ENCODE peak calls at places on chromosomes 13 and 19, in six cellular contexts. One of them, this sample, is unnamed. For H3K27me3, the result is how much of the 10 kb centered on the place peaks cover.

GRCh38 chr13:18739310-18739709 is 442.3 kb downstream of the TUBA3C start:
- DNase-seq in CD8-positive, alpha-beta T cell: no peak
- DNase-seq in colonic mucosa: no peak
- DNase-seq in mesendoderm: no peak
- DNase-seq in upper lobe of right lung: no peak
- DNase-seq in right lobe of liver: no peak
- DNase-seq in this sample: no peak

GRCh38 chr19:34841780-34842179 is 68.8 kb upstream of the ZNF599 start:
- DNase-seq in CD8-positive, alpha-beta T cell: no peak
- DNase-seq in colonic mucosa: no peak
- DNase-seq in mesendoderm: peak
- DNase-seq in upper lobe of right lung: no peak
- DNase-seq in right lobe of liver: no peak
- DNase-seq in this sample: peak

GRCh38 chr19:33259532-33259931 is 33.9 kb upstream of the SLC7A10 start:
- DNase-seq in CD8-positive, alpha-beta T cell: no peak
- DNase-seq in colonic mucosa: no peak
- DNase-seq in mesendoderm: no peak
- DNase-seq in upper lobe of right lung: no peak
- DNase-seq in right lobe of liver: no peak
- DNase-seq in this sample: no peak

GRCh38 chr13:27182844-27183497 is 11.4 kb upstream of the USP12 start:
- DNase-seq in CD8-positive, alpha-beta T cell: no peak
- DNase-seq in colonic mucosa: peak
- DNase-seq in mesendoderm: peak
- DNase-seq in upper lobe of right lung: no peak
- DNase-seq in right lobe of liver: peak
- DNase-seq in this sample: no peak

GRCh38 chr19:51352783-51353360 is 10.9 kb upstream of the VSIG10L start:
- DNase-seq in CD8-positive, alpha-beta T cell: no peak
- DNase-seq in colonic mucosa: no peak
- DNase-seq in mesendoderm: no peak
- DNase-seq in upper lobe of right lung: no peak
- DNase-seq in right lobe of liver: no peak
- DNase-seq in this sample: no peak

GRCh38 chr13:81487151-81487550 is 1146.2 kb upstream of the SPRY2 start:
- DNase-seq in CD8-positive, alpha-beta T cell: no peak
- DNase-seq in colonic mucosa: peak
- DNase-seq in mesendoderm: peak
- DNase-seq in upper lobe of right lung: no peak
- DNase-seq in right lobe of liver: no peak
- DNase-seq in this sample: peak

GRCh38 chr13:48118025-48118424 is 23.1 kb upstream of the MED4 start:
- DNase-seq in CD8-positive, alpha-beta T cell: no peak
- DNase-seq in colonic mucosa: no peak
- DNase-seq in mesendoderm: no peak
- DNase-seq in upper lobe of right lung: no peak
- DNase-seq in right lobe of liver: no peak
- DNase-seq in this sample: no peak

GRCh38 chr19:11204943-11205349 is 7.6 kb upstream of the KANK2 start:
- DNase-seq in CD8-positive, alpha-beta T cell: no peak
- DNase-seq in colonic mucosa: no peak
- DNase-seq in mesendoderm: no peak
- DNase-seq in upper lobe of right lung: no peak
- DNase-seq in right lobe of liver: peak
- DNase-seq in this sample: peak

GRCh38 chr19:18304496-18305312 is 18.2 kb downstream of the LSM4 start:
- DNase-seq in CD8-positive, alpha-beta T cell: peak
- DNase-seq in colonic mucosa: peak
- DNase-seq in mesendoderm: peak
- DNase-seq in upper lobe of right lung: peak
- DNase-seq in right lobe of liver: peak
- DNase-seq in this sample: peak

GRCh38 chr19:8445488-8446001 is 770 bp downstream of the HNRNPM start:
- DNase-seq in CD8-positive, alpha-beta T cell: peak
- DNase-seq in colonic mucosa: peak
- DNase-seq in mesendoderm: peak
- DNase-seq in upper lobe of right lung: peak
- DNase-seq in right lobe of liver: peak
- DNase-seq in this sample: peak

GRCh38 chr19:48194041-48194871 is 23.8 kb downstream of the ZSWIM9 start:
- DNase-seq in CD8-positive, alpha-beta T cell: peak
- DNase-seq in colonic mucosa: no peak
- DNase-seq in mesendoderm: peak
- DNase-seq in upper lobe of right lung: no peak
- DNase-seq in right lobe of liver: peak
- DNase-seq in this sample: peak

GRCh38 chr19:13068064-13068807 is 34.4 kb downstream of the LYL1 start:
- DNase-seq in CD8-positive, alpha-beta T cell: no peak
- DNase-seq in colonic mucosa: no peak
- DNase-seq in mesendoderm: no peak
- DNase-seq in upper lobe of right lung: no peak
- DNase-seq in right lobe of liver: no peak
- DNase-seq in this sample: peak

GRCh38 chr19:49413348-49413747 is 9.9 kb downstream of the PTH2 start:
- DNase-seq in CD8-positive, alpha-beta T cell: no peak
- DNase-seq in colonic mucosa: no peak
- DNase-seq in mesendoderm: peak
- DNase-seq in upper lobe of right lung: no peak
- DNase-seq in right lobe of liver: no peak
- DNase-seq in this sample: no peak

GRCh38 chr13:26259634-26260033 is 5.7 kb downstream of the CDK8 start:
- DNase-seq in CD8-positive, alpha-beta T cell: no peak
- DNase-seq in colonic mucosa: no peak
- DNase-seq in mesendoderm: no peak
- DNase-seq in upper lobe of right lung: no peak
- DNase-seq in right lobe of liver: no peak
- DNase-seq in this sample: no peak

GRCh38 chr13:33208290-33208990 is 77.1 kb downstream of the STARD13 start:
- DNase-seq in CD8-positive, alpha-beta T cell: no peak
- DNase-seq in colonic mucosa: peak
- DNase-seq in mesendoderm: no peak
- DNase-seq in upper lobe of right lung: no peak
- DNase-seq in right lobe of liver: no peak
- DNase-seq in this sample: no peak

GRCh38 chr13:67827992-67828391 is 597.9 kb upstream of the PCDH9 start:
- DNase-seq in CD8-positive, alpha-beta T cell: no peak
- DNase-seq in colonic mucosa: no peak
- DNase-seq in mesendoderm: no peak
- DNase-seq in upper lobe of right lung: no peak
- DNase-seq in right lobe of liver: no peak
- DNase-seq in this sample: no peak

GRCh38 chr13:94233401-94233800 is 246.1 kb downstream of the DCT start:
- DNase-seq in CD8-positive, alpha-beta T cell: no peak
- DNase-seq in colonic mucosa: no peak
- DNase-seq in mesendoderm: no peak
- DNase-seq in upper lobe of right lung: no peak
- DNase-seq in right lobe of liver: no peak
- DNase-seq in this sample: no peak

GRCh38 chr13:109500146-109500773 is 286.1 kb downstream of the IRS2 start:
- DNase-seq in CD8-positive, alpha-beta T cell: no peak
- DNase-seq in colonic mucosa: no peak
- DNase-seq in mesendoderm: peak
- DNase-seq in upper lobe of right lung: no peak
- DNase-seq in right lobe of liver: no peak
- DNase-seq in this sample: peak
- H3K4me3 ChIP-seq in CD8-positive, alpha-beta T cell: no peak
- H3K4me3 ChIP-seq in colonic mucosa: no peak
- H3K4me3 ChIP-seq in mesendoderm: no peak
- H3K4me3 ChIP-seq in upper lobe of right lung: no peak
- H3K4me3 ChIP-seq in right lobe of liver: no peak
- H3K4me3 ChIP-seq in this sample: no peak

DNA sequence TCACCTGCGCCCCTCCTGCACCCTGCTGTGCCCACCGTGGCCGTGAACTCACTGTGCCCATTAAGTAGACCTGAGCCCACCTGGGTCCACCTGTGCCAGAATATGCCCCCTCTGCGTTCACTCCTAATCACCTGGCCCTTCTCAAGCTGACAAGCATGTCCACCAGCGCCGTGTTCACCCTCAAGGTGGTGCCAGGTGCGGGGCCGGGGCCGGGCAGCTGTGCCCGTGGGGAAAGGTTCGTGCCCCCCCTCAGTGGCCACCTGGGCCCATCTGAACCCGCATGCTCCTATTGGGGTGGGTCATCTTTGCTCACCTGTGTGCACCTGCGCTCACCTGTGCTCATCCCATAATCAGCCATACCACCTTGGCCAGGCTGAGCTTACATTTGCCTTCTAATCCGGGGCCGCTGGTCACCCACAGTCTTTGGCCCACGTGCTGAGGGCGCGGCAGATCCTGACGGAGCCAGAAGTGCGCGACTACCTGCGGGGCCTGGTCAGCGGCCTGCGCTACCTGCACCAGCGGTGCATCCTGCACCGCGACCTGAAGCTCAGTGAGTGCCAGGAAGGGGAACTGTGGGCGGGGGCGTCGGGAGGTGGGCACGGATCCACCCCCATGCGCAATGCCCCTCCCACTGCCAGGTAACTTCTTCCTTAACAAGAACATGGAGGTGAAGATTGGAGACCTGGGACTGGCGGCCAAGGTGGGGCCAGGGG is 2.3 kb downstream of the PLK5 start:
- DNase-seq in CD8-positive, alpha-beta T cell: no peak
- DNase-seq in colonic mucosa: no peak
- DNase-seq in mesendoderm: no peak
- DNase-seq in upper lobe of right lung: no peak
- DNase-seq in right lobe of liver: no peak
- DNase-seq in this sample: no peak
- H3K27me3 ChIP-seq in CD8-positive, alpha-beta T cell: under half
- H3K27me3 ChIP-seq in colonic mucosa: under half
- H3K27me3 ChIP-seq in mesendoderm: under half
- H3K27me3 ChIP-seq in upper lobe of right lung: half or more
- H3K27me3 ChIP-seq in right lobe of liver: under half
- H3K27me3 ChIP-seq in this sample: under half

GRCh38 chr13:50126378-50127016 is 111.3 kb downstream of the KCNRG start:
- DNase-seq in CD8-positive, alpha-beta T cell: no peak
- DNase-seq in colonic mucosa: peak
- DNase-seq in mesendoderm: peak
- DNase-seq in upper lobe of right lung: no peak
- DNase-seq in right lobe of liver: no peak
- DNase-seq in this sample: peak

GRCh38 chr13:50129065-50129922 is 114.0 kb downstream of the KCNRG start:
- DNase-seq in CD8-positive, alpha-beta T cell: no peak
- DNase-seq in colonic mucosa: no peak
- DNase-seq in mesendoderm: peak
- DNase-seq in upper lobe of right lung: no peak
- DNase-seq in right lobe of liver: no peak
- DNase-seq in this sample: peak

GRCh38 chr13:50128406-50129048 is 113.3 kb downstream of the KCNRG start:
- DNase-seq in CD8-positive, alpha-beta T cell: no peak
- DNase-seq in colonic mucosa: no peak
- DNase-seq in mesendoderm: peak
- DNase-seq in upper lobe of right lung: no peak
- DNase-seq in right lobe of liver: no peak
- DNase-seq in this sample: peak

GRCh38 chr13:50127017-50127725 is 111.9 kb downstream of the KCNRG start:
- DNase-seq in CD8-positive, alpha-beta T cell: peak
- DNase-seq in colonic mucosa: peak
- DNase-seq in mesendoderm: peak
- DNase-seq in upper lobe of right lung: peak
- DNase-seq in right lobe of liver: peak
- DNase-seq in this sample: peak

DNA sequence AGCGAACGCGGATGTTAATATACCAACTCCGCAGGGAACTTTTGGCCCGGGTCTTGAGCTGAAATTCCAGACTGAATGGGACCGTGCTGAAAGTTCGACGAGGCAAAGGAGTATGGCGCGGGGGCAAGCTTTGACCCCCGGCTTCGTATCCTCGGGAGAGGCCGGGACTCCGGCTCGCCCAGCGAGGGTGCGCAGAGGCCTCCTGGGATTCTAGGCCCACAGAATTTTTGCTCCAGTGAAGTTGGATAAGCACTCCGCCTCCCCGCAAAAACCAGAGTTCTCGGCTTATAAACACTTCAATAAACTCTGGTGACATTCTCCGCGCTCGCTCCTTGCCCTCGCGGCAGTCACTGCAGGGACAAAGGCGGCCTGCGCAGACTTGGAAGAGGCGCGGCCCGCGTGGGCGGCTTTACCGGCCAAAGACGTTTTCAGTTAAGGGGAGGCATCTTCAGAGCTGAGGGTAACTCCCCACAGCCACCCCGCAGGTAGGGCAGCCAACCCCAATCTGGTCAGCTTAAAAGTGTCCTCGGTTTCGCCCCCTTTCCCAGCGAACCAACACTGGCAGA is 112.6 kb downstream of the KCNRG start:
- DNase-seq in CD8-positive, alpha-beta T cell: no peak
- DNase-seq in colonic mucosa: peak
- DNase-seq in mesendoderm: peak
- DNase-seq in upper lobe of right lung: no peak
- DNase-seq in right lobe of liver: no peak
- DNase-seq in this sample: peak
- H3K4me3 ChIP-seq in CD8-positive, alpha-beta T cell: peak
- H3K4me3 ChIP-seq in colonic mucosa: peak
- H3K4me3 ChIP-seq in mesendoderm: no peak
- H3K4me3 ChIP-seq in upper lobe of right lung: peak
- H3K4me3 ChIP-seq in right lobe of liver: peak
- H3K4me3 ChIP-seq in this sample: peak

DNA sequence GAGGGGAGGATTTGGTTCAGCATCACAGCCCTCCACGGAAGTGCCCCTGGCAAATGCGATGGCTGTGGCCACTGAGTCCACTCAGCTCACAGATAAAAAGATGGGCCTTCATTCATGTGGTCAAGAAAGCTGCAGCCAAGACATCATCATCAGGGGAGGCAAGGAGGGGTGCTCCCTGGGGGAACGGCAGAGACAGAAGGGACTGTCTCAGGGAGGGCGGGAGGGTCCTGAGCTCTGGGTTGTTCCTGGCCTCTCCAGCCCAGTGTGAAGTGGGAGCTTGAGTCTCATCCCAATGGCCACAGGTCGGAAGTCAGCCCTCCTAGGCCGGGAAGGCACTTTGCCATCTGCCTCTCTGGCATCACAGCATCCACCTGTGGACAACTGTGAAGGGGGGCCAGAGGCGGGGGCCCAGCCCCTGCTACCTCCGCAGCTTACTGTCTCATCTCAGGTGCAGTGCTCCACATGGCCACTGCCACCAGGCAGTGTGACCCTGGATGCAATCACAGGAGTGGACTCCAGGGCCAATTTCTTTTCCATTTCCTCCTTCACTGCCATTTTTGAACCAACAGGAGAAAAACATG is 137.8 kb upstream of the SOX1 start:
- DNase-seq in CD8-positive, alpha-beta T cell: no peak
- DNase-seq in colonic mucosa: no peak
- DNase-seq in mesendoderm: no peak
- DNase-seq in upper lobe of right lung: peak
- DNase-seq in right lobe of liver: no peak
- DNase-seq in this sample: no peak
- H3K27me3 ChIP-seq in CD8-positive, alpha-beta T cell: under half
- H3K27me3 ChIP-seq in colonic mucosa: under half
- H3K27me3 ChIP-seq in mesendoderm: under half
- H3K27me3 ChIP-seq in upper lobe of right lung: under half
- H3K27me3 ChIP-seq in right lobe of liver: under half
- H3K27me3 ChIP-seq in this sample: under half

DNA sequence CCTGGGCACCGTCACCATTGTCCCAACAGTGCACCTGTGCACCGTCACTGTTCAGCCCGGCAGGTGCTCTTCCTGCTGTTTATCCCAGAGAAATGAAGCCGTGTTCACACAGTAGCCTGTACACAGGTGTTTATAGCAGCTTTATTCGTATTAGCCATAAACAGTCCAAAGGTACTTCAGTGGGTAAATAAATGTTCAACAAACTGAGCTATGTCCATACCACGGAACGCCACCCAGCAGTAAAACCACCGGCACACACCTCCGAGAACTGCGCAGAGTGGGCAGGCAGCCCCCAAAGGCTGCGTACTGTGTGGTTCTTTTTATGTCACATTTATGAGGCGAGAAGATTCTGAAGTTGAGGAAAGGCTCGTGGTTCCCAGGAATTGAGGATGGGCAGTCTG is 44.9 kb upstream of the DCUN1D2 start:
- DNase-seq in CD8-positive, alpha-beta T cell: no peak
- DNase-seq in colonic mucosa: peak
- DNase-seq in mesendoderm: no peak
- DNase-seq in upper lobe of right lung: peak
- DNase-seq in right lobe of liver: peak
- DNase-seq in this sample: no peak
- H3K4me3 ChIP-seq in CD8-positive, alpha-beta T cell: no peak
- H3K4me3 ChIP-seq in colonic mucosa: no peak
- H3K4me3 ChIP-seq in mesendoderm: no peak
- H3K4me3 ChIP-seq in upper lobe of right lung: no peak
- H3K4me3 ChIP-seq in right lobe of liver: no peak
- H3K4me3 ChIP-seq in this sample: no peak